ENCODE peak calls at places on chromosomes 12 and 14, in six cellular contexts. T is body of pancreas, B is brain microvascular endothelial cell, L is fibroblast of lung, P is lower lobe of right lung, W is heart right ventricle. A is an unnamed sample.

GRCh38 chr12:114131824-114132223 is 165.7 kb upstream of the RBM19 start:
- DNase-seq in T (no peak), B (no peak), L (no peak), P (no peak), W (no peak), A (no peak)

GRCh38 chr12:122921917-122922316 is 26.0 kb upstream of the VPS37B start:
- DNase-seq in T (no peak), B (no peak), L (no peak), P (no peak), W (no peak), A (no peak)

GRCh38 chr12:55188974-55189556 is 31.8 kb upstream of the OR10A7 start:
- DNase-seq in T (peak), B (peak), L (peak), P (no peak), W (peak), A (peak)

GRCh38 chr14:71289536-71289935 is 382.3 kb downstream of the PCNX1 start:
- DNase-seq in T (no peak), B (no peak), L (no peak), P (no peak), W (no peak), A (no peak)

GRCh38 chr14:76829650-76830421 is 3.6 kb downstream of the LRRC74A start:
- DNase-seq in T (peak), B (no peak), L (no peak), P (no peak), W (peak), A (no peak)

GRCh38 chr14:73723799-73724621 is 9.8 kb upstream of the PNMA1 start:
- DNase-seq in T (no peak), B (peak), L (peak), P (peak), W (peak), A (peak)

GRCh38 chr14:67837011-67837624 is 17.5 kb downstream of the RAD51B start:
- DNase-seq in T (peak), B (peak), L (peak), P (no peak), W (peak), A (peak)

GRCh38 chr12:69068431-69068830 is 135.5 kb upstream of the CPM start:
- DNase-seq in T (peak), B (no peak), L (peak), P (no peak), W (no peak), A (no peak)

GRCh38 chr12:66684222-66684621 is 5.3 kb upstream of the GRIP1 start:
- DNase-seq in T (no peak), B (no peak), L (no peak), P (no peak), W (no peak), A (no peak)

GRCh38 chr12:94198872-94199271 is 50.5 kb downstream of the PLXNC1 start:
- DNase-seq in T (no peak), B (no peak), L (no peak), P (no peak), W (no peak), A (no peak)

GRCh38 chr14:69848156-69848555 is 31.1 kb upstream of the SMOC1 start:
- DNase-seq in T (no peak), B (no peak), L (no peak), P (no peak), W (no peak), A (no peak)

GRCh38 chr12:122870867-122871664 is 24.9 kb downstream of the VPS37B start:
- DNase-seq in T (peak), B (peak), L (peak), P (peak), W (no peak), A (no peak)

GRCh38 chr12:54158581-54158980 is 30.2 kb downstream of the SMUG1 start:
- DNase-seq in T (no peak), B (no peak), L (peak), P (no peak), W (no peak), A (no peak)

GRCh38 chr14:98925362-98926040 is 346.5 kb downstream of the BCL11B start:
- DNase-seq in T (no peak), B (no peak), L (no peak), P (no peak), W (no peak), A (no peak)

GRCh38 chr12:110001596-110001995 is 2.4 kb downstream of the ANKRD13A start:
- DNase-seq in T (no peak), B (peak), L (peak), P (no peak), W (no peak), A (peak)

GRCh38 chr12:107400686-107401447 is 284.7 kb upstream of the PWP1 start:
- DNase-seq in T (no peak), B (peak), L (peak), P (no peak), W (no peak), A (peak)

GRCh38 chr14:61472025-61472672 is 150.8 kb downstream of the PRKCH start:
- DNase-seq in T (peak), B (peak), L (peak), P (no peak), W (peak), A (peak)

GRCh38 chr12:124862768-124863408 is 776 bp downstream of the SCARB1 start:
- DNase-seq in T (peak), B (peak), L (peak), P (no peak), W (no peak), A (no peak)

GRCh38 chr12:121908702-121909101 is 9.7 kb upstream of the CFAP251 start:
- DNase-seq in T (no peak), B (no peak), L (no peak), P (no peak), W (no peak), A (no peak)

GRCh38 chr12:63362166-63362565 is 211.2 kb upstream of the AVPR1A start:
- DNase-seq in T (no peak), B (no peak), L (no peak), P (no peak), W (no peak), A (no peak)

GRCh38 chr14:104072586-104072985 is 12.9 kb upstream of the ASPG start:
- DNase-seq in T (no peak), B (no peak), L (no peak), P (no peak), W (no peak), A (no peak)

GRCh38 chr14:73754911-73755360 is 40.8 kb upstream of the PNMA1 start:
- DNase-seq in T (no peak), B (no peak), L (peak), P (no peak), W (peak), A (no peak)

GRCh38 chr12:11577658-11578260 is 71.7 kb upstream of the ETV6 start:
- DNase-seq in T (no peak), B (no peak), L (peak), P (no peak), W (no peak), A (no peak)

GRCh38 chr12:80589091-80589490 is 118.3 kb upstream of the MYF6 start:
- DNase-seq in T (no peak), B (no peak), L (no peak), P (no peak), W (no peak), A (no peak)

GRCh38 chr12:74431821-74432220 is 105.8 kb upstream of the ATXN7L3B start:
- DNase-seq in T (no peak), B (no peak), L (no peak), P (no peak), W (no peak), A (no peak)

GRCh38 chr12:68880660-68881325 is 52.2 kb downstream of the CPM start:
- DNase-seq in T (no peak), B (no peak), L (no peak), P (no peak), W (no peak), A (no peak)

GRCh38 chr12:107365703-107366102 is 272.4 kb upstream of the CRY1 start:
- DNase-seq in T (no peak), B (no peak), L (no peak), P (no peak), W (no peak), A (no peak)

GRCh38 chr14:89801128-89801527 is 153.4 kb downstream of the EFCAB11 start:
- DNase-seq in T (no peak), B (no peak), L (no peak), P (no peak), W (no peak), A (no peak)

GRCh38 chr14:61218157-61218556 is 63.0 kb downstream of the TMEM30B start:
- DNase-seq in T (no peak), B (no peak), L (no peak), P (no peak), W (no peak), A (no peak)

GRCh38 chr12:90858261-90858660 is 96.7 kb downstream of the CCER1 start:
- DNase-seq in T (no peak), B (no peak), L (peak), P (no peak), W (peak), A (no peak)

GRCh38 chr14:104797112-104798044 is 1.8 kb upstream of the AKT1 start:
- DNase-seq in T (no peak), B (no peak), L (no peak), P (no peak), W (peak), A (no peak)

GRCh38 chr12:127416796-127417195 is 850.2 kb upstream of the TMEM132C start:
- DNase-seq in T (no peak), B (peak), L (peak), P (no peak), W (no peak), A (no peak)

GRCh38 chr14:55454264-55455151 is 14.1 kb upstream of the TBPL2 start:
- DNase-seq in T (peak), B (peak), L (peak), P (no peak), W (peak), A (peak)

GRCh38 chr14:36658091-36659009 is 3.3 kb upstream of the PAX9 start:
- DNase-seq in T (no peak), B (no peak), L (no peak), P (no peak), W (no peak), A (no peak)

GRCh38 chr14:25431211-25432076 is 381.5 kb upstream of the STXBP6 start:
- DNase-seq in T (no peak), B (no peak), L (no peak), P (no peak), W (no peak), A (no peak)

GRCh38 chr14:100371773-100372172 is 48.6 kb downstream of the SLC25A47 start:
- DNase-seq in T (no peak), B (no peak), L (no peak), P (no peak), W (no peak), A (no peak)
- H3K4me3 ChIP-seq in T (no peak), B (no peak), L (no peak), P (peak), W (peak), A (no peak)

DNA sequence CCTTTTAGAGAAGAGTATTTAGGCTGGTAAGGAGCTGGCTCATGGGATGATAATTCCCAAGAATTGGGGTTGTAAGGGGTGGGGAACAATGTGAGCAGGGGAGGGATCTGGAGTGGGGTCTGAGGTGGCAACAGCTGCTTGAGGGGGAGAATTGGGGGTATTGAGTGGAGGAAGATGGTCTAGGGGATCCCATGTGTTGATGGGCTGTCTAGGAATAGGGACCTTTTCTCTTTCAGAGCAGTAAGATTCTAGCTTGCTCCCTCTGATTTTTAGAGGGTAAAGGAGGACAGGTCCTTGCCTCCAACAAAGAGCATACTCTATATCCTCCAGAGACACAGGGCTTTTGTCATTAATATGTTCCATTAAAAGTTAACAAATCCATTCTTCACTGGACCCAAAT is 22.4 kb downstream of the CLEC2A start:
- DNase-seq in T (no peak), B (no peak), L (no peak), P (no peak), W (no peak), A (no peak)
- H3K4me3 ChIP-seq in T (no peak), B (no peak), L (no peak), P (no peak), W (no peak), A (no peak)

DNA sequence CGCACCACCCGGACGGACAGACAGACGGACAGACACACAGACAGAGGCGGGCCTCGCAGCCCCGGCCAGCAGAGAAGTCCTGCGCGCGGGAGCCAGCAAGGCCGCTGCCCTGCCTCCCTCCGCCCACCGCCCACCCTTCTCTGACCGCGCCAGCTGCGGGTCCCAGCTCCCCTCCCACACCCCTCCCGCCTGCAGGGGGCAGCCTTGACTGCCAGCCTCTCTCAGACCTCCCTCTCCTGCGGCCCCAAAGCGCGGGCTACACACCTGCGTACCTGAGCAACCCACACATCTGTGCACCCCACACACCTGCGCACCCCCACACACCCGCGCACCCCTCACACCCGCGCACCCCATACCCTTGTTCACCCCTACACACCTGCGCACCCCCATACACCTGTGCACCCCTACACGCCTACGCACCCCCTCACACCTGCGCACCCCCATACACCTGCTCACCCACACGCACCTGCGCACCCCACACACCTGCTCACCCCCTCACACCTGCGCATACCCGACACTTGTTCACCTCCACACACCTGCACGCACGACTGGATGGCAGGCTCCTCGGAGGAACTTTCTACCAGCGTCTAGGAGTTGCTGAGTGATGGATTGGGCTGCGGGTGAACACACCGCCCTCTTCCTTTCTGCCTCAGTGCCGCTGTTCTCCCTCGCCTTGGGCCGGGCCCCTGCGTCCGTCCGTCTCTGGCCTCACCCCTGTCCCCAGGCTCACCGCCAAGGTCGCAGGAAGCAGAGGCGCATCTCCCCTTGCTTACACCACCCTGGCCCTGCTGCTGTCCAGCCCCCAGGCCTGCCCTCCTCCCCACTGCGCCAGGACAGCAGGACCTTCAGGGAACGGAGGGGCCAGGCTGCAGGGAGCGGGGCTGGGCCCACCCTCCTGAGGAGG is 20.8 kb upstream of the TMEM106C start:
- DNase-seq in T (peak), B (no peak), L (no peak), P (no peak), W (no peak), A (no peak)
- H3K4me3 ChIP-seq in T (no peak), B (no peak), L (no peak), P (no peak), W (no peak), A (no peak)

GRCh38 chr12:6424848-6425247 is 19.9 kb upstream of the CD27 start:
- DNase-seq in T (no peak), B (no peak), L (no peak), P (no peak), W (no peak), A (no peak)
- H3K4me3 ChIP-seq in T (no peak), B (no peak), L (no peak), P (no peak), W (no peak), A (no peak)

GRCh38 chr12:58159941-58160340 is 218.6 kb downstream of the ATP23 start:
- DNase-seq in T (no peak), B (no peak), L (peak), P (no peak), W (no peak), A (no peak)
- H3K4me3 ChIP-seq in T (no peak), B (no peak), L (no peak), P (no peak), W (no peak), A (no peak)

DNA sequence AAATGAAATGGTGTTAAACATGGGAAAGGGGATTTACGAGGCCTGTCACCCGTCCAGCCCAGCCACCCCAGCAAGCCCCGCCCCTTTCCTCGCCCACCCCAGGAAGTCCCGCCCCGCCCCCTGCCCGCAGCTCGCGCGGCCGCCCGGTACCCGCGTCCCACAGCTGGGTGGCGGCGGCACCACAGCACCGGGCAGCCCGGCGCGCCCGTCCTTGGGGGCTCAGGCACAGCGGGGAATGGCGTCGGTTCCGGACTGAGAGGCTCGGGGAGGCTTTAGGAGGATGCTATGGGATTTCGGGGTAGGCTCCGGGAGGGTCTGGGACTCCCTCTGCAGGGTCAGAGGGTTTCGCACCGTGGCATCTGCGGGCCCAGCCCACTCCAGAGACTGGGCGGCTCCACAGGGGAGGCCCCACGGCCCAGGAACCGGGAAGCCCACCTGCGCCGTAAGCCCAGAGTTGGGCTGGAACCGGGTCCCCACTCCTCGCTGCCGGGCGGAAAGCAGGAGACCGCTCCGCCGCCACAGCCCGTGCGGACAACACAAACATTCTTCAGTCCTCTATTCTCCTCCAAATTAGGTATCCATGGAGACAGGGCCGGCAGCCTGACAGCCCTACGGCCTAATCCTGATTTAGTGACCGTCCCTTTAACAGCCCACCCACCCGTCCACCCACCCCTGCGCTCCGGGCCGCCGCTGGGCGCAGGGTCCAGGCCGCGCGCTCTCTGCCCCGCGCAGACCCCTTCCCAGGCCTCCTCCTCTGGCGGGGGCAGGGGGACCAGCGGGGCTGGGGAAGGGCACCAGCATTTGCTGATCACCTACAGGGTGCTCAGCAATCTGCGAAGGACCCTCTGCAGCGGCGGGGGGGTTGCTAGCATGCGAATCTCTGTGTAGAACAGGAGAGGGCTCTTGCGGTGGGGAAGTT is 1.3 kb downstream of the FIGNL2 start:
- DNase-seq in T (peak), B (no peak), L (peak), P (peak), W (peak), A (no peak)
- H3K4me3 ChIP-seq in T (peak), B (peak), L (peak), P (peak), W (peak), A (peak)

GRCh38 chr12:95548539-95549391 is 2.5 kb downstream of the USP44 start:
- DNase-seq in T (peak), B (no peak), L (peak), P (peak), W (peak), A (no peak)

GRCh38 chr12:95547522-95548055 is 3.7 kb downstream of the USP44 start:
- DNase-seq in T (no peak), B (no peak), L (peak), P (no peak), W (no peak), A (no peak)

GRCh38 chr12:95548056-95548538 is 3.2 kb downstream of the USP44 start:
- DNase-seq in T (peak), B (no peak), L (no peak), P (peak), W (no peak), A (no peak)

GRCh38 chr12:95551305-95551704 is at the start of gene USP44:
- DNase-seq in T (no peak), B (no peak), L (no peak), P (no peak), W (no peak), A (no peak)

GRCh38 chr12:95549392-95550084 is 1.7 kb downstream of the USP44 start:
- DNase-seq in T (no peak), B (no peak), L (no peak), P (no peak), W (no peak), A (no peak)
- H3K4me3 ChIP-seq in T (no peak), B (no peak), L (no peak), P (peak), W (peak), A (no peak)

GRCh38 chr12:30805959-30806358 is 51.2 kb upstream of the CAPRIN2 start:
- DNase-seq in T (no peak), B (no peak), L (no peak), P (no peak), W (no peak), A (no peak)

GRCh38 chr12:30807695-30808034 is 52.9 kb upstream of the CAPRIN2 start:
- DNase-seq in T (no peak), B (no peak), L (no peak), P (no peak), W (no peak), A (no peak)

GRCh38 chr12:30810918-30811317 is 56.2 kb upstream of the CAPRIN2 start:
- DNase-seq in T (no peak), B (no peak), L (no peak), P (no peak), W (no peak), A (no peak)

GRCh38 chr12:30811966-30812365 is 57.2 kb upstream of the CAPRIN2 start:
- DNase-seq in T (no peak), B (no peak), L (no peak), P (no peak), W (no peak), A (no peak)

GRCh38 chr12:30806989-30807694 is 52.4 kb upstream of the CAPRIN2 start:
- DNase-seq in T (peak), B (peak), L (peak), P (no peak), W (peak), A (peak)
- H3K4me3 ChIP-seq in T (no peak), B (no peak), L (no peak), P (no peak), W (no peak), A (no peak)

GRCh38 chr14:33282181-33282580 is 343.5 kb downstream of the NPAS3 start:
- DNase-seq in T (no peak), B (no peak), L (peak), P (no peak), W (no peak), A (no peak)
- H3K4me3 ChIP-seq in T (no peak), B (no peak), L (no peak), P (no peak), W (no peak), A (no peak)

A was measured in skeletal muscle cell.